ENCODE peak calls at places on chromosomes 13 and 19, in five cellular contexts. B is activated B cell treated with CpG ODN at 0.5 μM for 24 hours, A is fibroblast of the aortic adventitia, Y is fibroblast of lung, Q is left lobe of liver. K is an unnamed sample.

GRCh38 chr13:114035583-114036501 is 62.0 kb upstream of the C13orf46 start:
- DNase-seq in Y (peak), B (no peak), Q (no peak), A (peak), K (no peak)

GRCh38 chr13:73765651-73766384 is 368.4 kb downstream of the KLF12 start:
- DNase-seq in Y (peak), Q (peak), A (peak), B (peak), K (peak)

GRCh38 chr13:46377554-46377953 is 9.5 kb downstream of the RUBCNL start:
- DNase-seq in Y (no peak), A (no peak), Q (no peak), B (no peak), K (no peak)

GRCh38 chr19:1933942-1934341 is 7.0 kb upstream of the CSNK1G2 start:
- DNase-seq in Q (no peak), B (no peak), A (no peak), Y (no peak), K (no peak)

GRCh38 chr13:39675904-39676303 is 20.4 kb downstream of the COG6 start:
- DNase-seq in B (no peak), Y (no peak), Q (no peak), A (peak), K (no peak)

GRCh38 chr19:20078696-20079095 is 896 bp downstream of the ZNF90 start:
- DNase-seq in Y (peak), B (no peak), A (peak), Q (no peak), K (peak)

GRCh38 chr19:47623151-47623920 is 14.4 kb downstream of the BICRA start:
- DNase-seq in Y (no peak), A (no peak), B (no peak), Q (no peak), K (no peak)

GRCh38 chr19:36371886-36372285 is 7.1 kb downstream of the ZFP14 start:
- DNase-seq in Y (no peak), B (no peak), A (no peak), Q (no peak), K (no peak)

GRCh38 chr19:33133438-33134031 is 1.6 kb downstream of the WDR88 start:
- DNase-seq in Y (peak), A (peak), B (no peak), Q (no peak), K (no peak)

GRCh38 chr13:26967119-26968038 is 204.2 kb downstream of the USP12 start:
- DNase-seq in Q (no peak), Y (peak), A (peak), B (no peak), K (no peak)

GRCh38 chr19:1181606-1182005 is 7.5 kb upstream of the SBNO2 start:
- DNase-seq in Q (no peak), B (no peak), Y (no peak), A (no peak), K (no peak)

GRCh38 chr13:50800091-50800739 is 43.3 kb downstream of the DLEU7 start:
- DNase-seq in Q (no peak), Y (no peak), B (no peak), A (no peak), K (no peak)

GRCh38 chr19:3073931-3074595 is 11.8 kb upstream of the TLE5 start:
- DNase-seq in B (no peak), Y (no peak), A (no peak), Q (no peak), K (no peak)

GRCh38 chr19:33679696-33680095 is 57.9 kb downstream of the CHST8 start:
- DNase-seq in Y (no peak), A (no peak), Q (no peak), B (no peak), K (no peak)

GRCh38 chr13:113929628-113930615 is 44.0 kb downstream of the C13orf46 start:
- DNase-seq in A (no peak), B (no peak), Y (no peak), Q (peak), K (no peak)

GRCh38 chr13:94031609-94032008 is 447.9 kb downstream of the DCT start:
- DNase-seq in A (peak), Q (no peak), B (no peak), Y (no peak), K (no peak)